ENCODE peak calls at places on chromosomes 2 and 18, in nine cellular contexts. F is left cardiac atrium; H is stimulated activated CD4-positive, alpha-beta T cell treated with anti-CD3 and anti-CD28 coated beads, Interleukin-2, amount 100 ng/mL, for 48 hours; B is NCI-H2081 treated with DMSO at 0.1 percent for 48 hours; W is cardiac fibroblast; O is AG10803; I is SJSA1; Y is foreskin fibroblast; N is LoVo. C is an unnamed sample.

GRCh38 chr18:57890266-57890665 is 87.2 kb upstream of the ATP8B1 start:
- DNase-seq in O (no peak), Y (no peak), W (no peak), F (no peak), H (no peak), N (no peak), I (no peak), B (no peak), C (no peak)

GRCh38 chr2:226115832-226116200 is 683.8 kb downstream of the IRS1 start:
- DNase-seq in F (no peak), Y (no peak), N (no peak), H (no peak), O (no peak), B (no peak), W (peak; percentile 16), I (peak; percentile 20), C (no peak)

GRCh38 chr2:37232131-37232933 is 874 bp downstream of the NDUFAF7 start:
- DNase-seq in I (peak; percentile 28), Y (no peak), N (peak; percentile 6), O (peak; percentile 70), H (no peak), B (no peak), W (peak; percentile 11), F (peak; percentile 33), C (no peak)

GRCh38 chr2:155815851-155816250 is 516.7 kb downstream of the NR4A2 start:
- DNase-seq in F (no peak), N (peak; percentile 9), I (no peak), Y (no peak), H (no peak), B (no peak), W (no peak), O (no peak), C (no peak)

GRCh38 chr2:181613241-181613640 is 43.7 kb downstream of the CERKL start:
- DNase-seq in F (no peak), O (no peak), B (no peak), W (no peak), N (no peak), Y (no peak), H (no peak), I (no peak), C (no peak)

GRCh38 chr2:27249891-27250651 is 12.8 kb downstream of the SLC30A3 start:
- DNase-seq in B (no peak), Y (peak; percentile 71), F (peak; percentile 74), H (peak; percentile 58), N (no peak), O (peak; percentile 22), I (no peak), W (peak; percentile 59), C (no peak)

GRCh38 chr18:68342039-68342659 is 372.8 kb downstream of the TMX3 start:
- DNase-seq in I (no peak), O (no peak), B (no peak), Y (no peak), F (no peak), W (no peak), H (no peak), N (no peak), C (no peak)

GRCh38 chr2:16015210-16015902 is 75.0 kb downstream of the MYCN start:
- DNase-seq in B (no peak), N (no peak), O (no peak), F (no peak), W (no peak), Y (no peak), I (no peak), H (no peak), C (no peak)

GRCh38 chr2:239267411-239267941 is 133.3 kb downstream of the HDAC4 start:
- DNase-seq in W (peak; percentile 85), O (peak; percentile 91), B (no peak), I (peak; percentile 94), Y (peak; percentile 61), N (peak; percentile 45), F (peak; percentile 78), H (peak; percentile 86), C (no peak)

GRCh38 chr2:101991731-101992145 is at the start of gene IL1R2:
- DNase-seq in F (no peak), W (no peak), B (no peak), I (no peak), Y (no peak), O (no peak), H (no peak), N (peak; percentile 59), C (no peak)

GRCh38 chr18:42271656-42272355 is 316.8 kb downstream of the PIK3C3 start:
- DNase-seq in I (no peak), F (no peak), H (no peak), B (no peak), O (no peak), N (no peak), W (no peak), Y (no peak), C (no peak)

GRCh38 chr2:19577668-19578067 is 219.2 kb upstream of the OSR1 start:
- DNase-seq in N (no peak), I (no peak), Y (peak; percentile 71), O (peak; percentile 42), H (no peak), F (no peak), B (no peak), W (no peak), C (no peak)

GRCh38 chr2:219001577-219002394 is 8.6 kb upstream of the CRYBA2 start:
- DNase-seq in Y (no peak), H (no peak), B (peak; percentile 92), I (no peak), N (peak; percentile 88), W (no peak), O (no peak), F (no peak), C (no peak)

GRCh38 chr18:35174093-35174731 is 66.6 kb upstream of the ZNF397 start:
- DNase-seq in I (no peak), N (no peak), B (no peak), Y (no peak), W (no peak), O (no peak), F (no peak), H (no peak), C (no peak)

GRCh38 chr18:22765889-22766288 is 167.2 kb upstream of the RBBP8 start:
- DNase-seq in B (no peak), F (no peak), Y (no peak), N (no peak), O (no peak), H (no peak), I (no peak), W (peak; percentile 3), C (no peak)

GRCh38 chr2:230447455-230448451 is 31.8 kb downstream of the SP100 start:
- DNase-seq in I (no peak), Y (no peak), W (no peak), O (no peak), H (no peak), B (no peak), N (no peak), F (no peak), C (no peak)

GRCh38 chr2:173607601-173608311 is 253.1 kb downstream of the CDCA7 start:
- DNase-seq in F (no peak), H (no peak), I (peak; percentile 48), N (no peak), W (no peak), B (no peak), Y (no peak), O (no peak), C (no peak)

GRCh38 chr18:43869451-43870008 is 592.2 kb upstream of the SYT4 start:
- DNase-seq in W (peak; percentile 70), B (no peak), Y (peak; percentile 85), I (no peak), N (no peak), F (no peak), O (peak; percentile 37), H (no peak), C (no peak)

GRCh38 chr2:181393472-181393871 is 63.7 kb upstream of the ITGA4 start:
- DNase-seq in O (peak; percentile 62), F (no peak), H (no peak), B (peak; percentile 68), I (peak; percentile 54), W (peak; percentile 51), Y (peak; percentile 73), N (peak; percentile 31), C (peak; percentile 61)

GRCh38 chr2:12928197-12928596 is 211.5 kb downstream of the TRIB2 start:
- DNase-seq in I (peak; percentile 52), W (peak; percentile 70), N (no peak), F (no peak), O (peak; percentile 74), B (no peak), Y (peak; percentile 89), H (no peak), C (peak; percentile 10)

GRCh38 chr2:38603402-38604265 is 906 bp upstream of the HNRNPLL start:
- DNase-seq in H (peak; percentile 77), N (peak; percentile 75), W (peak; percentile 83), I (no peak), O (peak; percentile 75), Y (peak; percentile 92), B (peak; percentile 85), F (peak; percentile 85), C (no peak)

GRCh38 chr2:41197781-41198180 is 745.9 kb upstream of the SLC8A1 start:
- DNase-seq in B (no peak), H (no peak), I (no peak), N (no peak), F (no peak), W (peak; percentile 1), O (no peak), Y (peak; percentile 5), C (no peak)

GRCh38 chr18:995641-996040 is 91.0 kb downstream of the ADCYAP1 start:
- DNase-seq in I (no peak), B (no peak), H (no peak), N (no peak), Y (no peak), F (no peak), W (peak; percentile 87), O (peak; percentile 83), C (peak; percentile 82)

GRCh38 chr2:145759228-145759940 is 1239.5 kb upstream of the ZEB2 start:
- DNase-seq in O (peak; percentile 19), F (no peak), H (no peak), N (no peak), B (no peak), Y (no peak), I (peak; percentile 66), W (peak; percentile 28), C (no peak)

GRCh38 chr18:13800505-13801259 is 23.3 kb upstream of the MC5R start:
- DNase-seq in F (peak; percentile 82), O (peak; percentile 27), H (peak; percentile 28), W (peak; percentile 48), N (peak; percentile 44), I (peak; percentile 6), Y (peak; percentile 45), B (no peak), C (no peak)

GRCh38 chr2:158498749-158499136 is 42.0 kb downstream of the PKP4 start:
- DNase-seq in W (no peak), N (no peak), B (no peak), Y (no peak), I (no peak), O (no peak), H (no peak), F (no peak), C (no peak)

GRCh38 chr2:198657520-198658121 is 800.1 kb downstream of the SATB2 start:
- DNase-seq in B (peak; percentile 40), N (peak; percentile 40), W (peak; percentile 5), H (no peak), O (peak; percentile 42), Y (peak; percentile 26), F (no peak), I (no peak), C (no peak)

GRCh38 chr18:59718108-59719057 is 21.2 kb upstream of the CCBE1 start:
- DNase-seq in H (no peak), B (no peak), O (peak; percentile 99), N (peak; percentile 51), F (no peak), Y (peak; percentile 98), W (peak; percentile 78), I (peak; percentile 94), C (no peak)

GRCh38 chr2:153739394-153739793 is 132.3 kb upstream of the GALNT13 start:
- DNase-seq in I (no peak), F (no peak), H (no peak), O (no peak), Y (no peak), N (no peak), B (no peak), W (no peak), C (no peak)

GRCh38 chr2:182915369-182916326 is 49.2 kb upstream of the FRZB start:
- DNase-seq in O (peak; percentile 76), B (no peak), H (no peak), N (no peak), W (peak; percentile 49), Y (peak; percentile 84), F (no peak), I (peak; percentile 86), C (no peak)

GRCh38 chr2:119638891-119639539 is 40.0 kb upstream of the TMEM177 start:
- DNase-seq in F (no peak), I (no peak), H (no peak), O (no peak), N (no peak), B (no peak), Y (peak; percentile 11), W (peak; percentile 48), C (no peak)

C was measured in glomerular endothelial cell.